ENCODE peak calls at places on chromosome 13, in eight cellular contexts. T is fibroblast of lung, V is A549, W is GM06990, Q is astrocyte of the cerebellum, Y is osteocyte, X is heart right ventricle, M is AG10803. I is an unnamed sample.

GRCh38 chr13:101661839-101662238 is 209.4 kb downstream of the ITGBL1 start:
- DNase-seq in X (no peak), V (no peak), T (no peak), W (no peak), Q (no peak), M (no peak), Y (no peak), I (no peak)

GRCh38 chr13:32905063-32905863 is 111.0 kb upstream of the KL start:
- DNase-seq in Y (no peak), X (no peak), Q (no peak), W (peak), V (no peak), T (no peak), M (peak), I (no peak)

GRCh38 chr13:31909889-31910551 is 121.6 kb upstream of the FRY start:
- DNase-seq in V (peak), M (peak), W (no peak), Q (peak), T (peak), X (peak), Y (no peak), I (no peak)

GRCh38 chr13:22562116-22562515 is 618.7 kb upstream of the SGCG start:
- DNase-seq in T (no peak), V (no peak), Q (no peak), Y (no peak), W (no peak), M (no peak), X (no peak), I (no peak)

GRCh38 chr13:39490136-39490535 is 112.9 kb downstream of the LHFPL6 start:
- DNase-seq in X (no peak), M (no peak), W (no peak), V (no peak), Q (no peak), T (no peak), Y (no peak), I (no peak)

GRCh38 chr13:113405481-113406300 is 41.8 kb upstream of the GRTP1 start:
- DNase-seq in T (peak), W (no peak), Q (no peak), V (no peak), X (no peak), M (no peak), Y (no peak), I (peak)

GRCh38 chr13:39038569-39038898 is 278 bp downstream of the NHLRC3 start:
- DNase-seq in X (no peak), Q (no peak), Y (no peak), T (no peak), W (no peak), M (peak), V (peak), I (no peak)

GRCh38 chr13:110408286-110408685 is 101.2 kb downstream of the COL4A2 start:
- DNase-seq in T (no peak), Q (no peak), X (no peak), M (no peak), V (no peak), Y (no peak), W (no peak), I (no peak)

GRCh38 chr13:28679628-28680027 is 20.7 kb downstream of the POMP start:
- DNase-seq in M (peak), W (no peak), X (no peak), Q (no peak), T (peak), Y (no peak), V (no peak), I (no peak)

GRCh38 chr13:77767413-77767812 is 69.9 kb downstream of the SLAIN1 start:
- DNase-seq in X (no peak), M (no peak), W (no peak), V (no peak), Y (no peak), T (no peak), Q (no peak), I (no peak)

GRCh38 chr13:43939149-43939548 is 59.4 kb downstream of the LACC1 start:
- DNase-seq in T (no peak), Q (no peak), W (no peak), V (no peak), Y (no peak), X (no peak), M (no peak), I (no peak)

GRCh38 chr13:29154390-29154789 is 334.3 kb downstream of the MTUS2 start:
- DNase-seq in W (no peak), Y (no peak), M (peak), X (no peak), T (no peak), Q (no peak), V (no peak), I (no peak)

GRCh38 chr13:35995136-35995535 is 136.0 kb downstream of the DCLK1 start:
- DNase-seq in T (peak), X (no peak), Y (no peak), W (no peak), V (no peak), M (peak), Q (no peak), I (no peak)

GRCh38 chr13:40617801-40618356 is 48.6 kb downstream of the FOXO1 start:
- DNase-seq in Q (no peak), W (no peak), M (no peak), T (no peak), X (no peak), V (no peak), Y (no peak), I (no peak)

GRCh38 chr13:108276060-108276459 is 6.5 kb downstream of the TNFSF13B start:
- DNase-seq in V (no peak), T (peak), Q (no peak), Y (no peak), W (no peak), X (peak), M (no peak), I (no peak)

GRCh38 chr13:47679391-47679790 is 321.7 kb downstream of the SUCLA2 start:
- DNase-seq in Y (no peak), X (no peak), V (no peak), W (no peak), M (peak), Q (peak), T (peak), I (no peak)

GRCh38 chr13:28582225-28582891 is 76.6 kb upstream of the POMP start:
- DNase-seq in Q (no peak), V (no peak), W (no peak), Y (no peak), X (no peak), T (peak), M (no peak), I (no peak)

GRCh38 chr13:24032252-24032651 is 128.3 kb upstream of the SPATA13 start:
- DNase-seq in W (no peak), V (no peak), T (peak), M (peak), Q (peak), Y (no peak), X (no peak), I (no peak)

GRCh38 chr13:21124853-21125252 is 51.5 kb downstream of the SKA3 start:
- DNase-seq in W (no peak), V (peak), Q (no peak), Y (peak), T (peak), X (no peak), M (peak), I (peak)

GRCh38 chr13:68023838-68024581 is 793.9 kb upstream of the PCDH9 start:
- DNase-seq in T (no peak), W (no peak), Y (no peak), Q (no peak), V (no peak), X (no peak), M (no peak), I (no peak)

GRCh38 chr13:111156421-111156820 is 41.3 kb downstream of the ARHGEF7 start:
- DNase-seq in X (no peak), Q (no peak), W (no peak), V (no peak), T (no peak), Y (no peak), M (peak), I (no peak)

GRCh38 chr13:99335603-99336002 is 28.4 kb upstream of the GPR183 start:
- DNase-seq in W (no peak), Y (no peak), V (no peak), T (no peak), X (no peak), Q (no peak), M (no peak), I (no peak)
- TF ChIP-seq CTCF in W (no peak), Y (no peak), V (no peak), T (no peak), X (no peak), Q (no peak), M (no peak), I (no peak)

DNA sequence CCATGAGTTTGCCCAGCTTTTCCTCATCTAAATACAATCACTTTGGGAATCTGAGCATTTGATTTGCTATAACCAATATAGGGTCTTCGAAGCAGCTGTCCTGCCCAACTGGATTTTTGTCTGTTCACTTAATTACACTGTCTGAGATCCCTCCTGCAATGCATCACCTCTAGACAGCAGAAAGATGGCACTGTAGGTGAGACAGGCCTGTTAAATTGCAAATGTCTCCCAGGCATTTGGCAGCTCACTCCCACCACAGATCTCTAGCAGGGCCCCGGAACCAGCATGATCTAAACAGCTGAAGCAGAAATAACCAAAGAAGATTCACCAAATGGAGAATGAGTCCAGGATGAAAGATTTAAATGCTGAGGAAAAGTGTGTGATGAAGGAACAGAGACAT is 41.9 kb upstream of the SERPINE3 start:
- DNase-seq in Q (no peak), Y (no peak), T (no peak), M (no peak), W (no peak), X (no peak), V (no peak), I (no peak)
- TF ChIP-seq CTCF in Q (no peak), Y (no peak), T (no peak), M (no peak), W (peak), X (no peak), V (no peak), I (no peak)

GRCh38 chr13:75226092-75226491 is 255.9 kb downstream of the TBC1D4 start:
- DNase-seq in X (no peak), M (no peak), Y (no peak), W (no peak), T (no peak), V (no peak), Q (no peak), I (no peak)
- TF ChIP-seq CTCF in X (no peak), M (no peak), Y (no peak), W (no peak), T (no peak), V (no peak), Q (no peak), I (no peak)

GRCh38 chr13:49549289-49549688 is 36.1 kb downstream of the RCBTB1 start:
- DNase-seq in M (no peak), Y (no peak), Q (no peak), T (no peak), V (no peak), W (no peak), X (no peak), I (no peak)
- TF ChIP-seq CTCF in M (no peak), Y (no peak), Q (peak), T (no peak), V (no peak), W (no peak), X (no peak), I (no peak)

GRCh38 chr13:57629821-57630235 is 1.7 kb upstream of the PCDH17 start:
- DNase-seq in Q (peak), M (peak), T (peak), X (peak), W (peak), Y (peak), V (peak), I (peak)

GRCh38 chr13:57624565-57625435 is 6.7 kb upstream of the PCDH17 start:
- DNase-seq in T (peak), V (peak), W (no peak), M (peak), Y (no peak), X (peak), Q (peak), I (no peak)

GRCh38 chr13:57629391-57629804 is 2.1 kb upstream of the PCDH17 start:
- DNase-seq in V (no peak), Y (no peak), M (no peak), X (peak), Q (no peak), T (peak), W (no peak), I (no peak)

GRCh38 chr13:57630661-57631606 is 610 bp upstream of the PCDH17 start:
- DNase-seq in M (no peak), T (peak), W (no peak), V (no peak), Y (no peak), X (peak), Q (peak), I (no peak)

GRCh38 chr13:57627663-57628062 is 3.9 kb upstream of the PCDH17 start:
- DNase-seq in X (no peak), Q (no peak), W (no peak), M (peak), T (peak), Y (no peak), V (peak), I (no peak)
- TF ChIP-seq CTCF in X (peak), Q (peak), W (peak), M (peak), T (peak), Y (peak), V (peak), I (peak)

DNA sequence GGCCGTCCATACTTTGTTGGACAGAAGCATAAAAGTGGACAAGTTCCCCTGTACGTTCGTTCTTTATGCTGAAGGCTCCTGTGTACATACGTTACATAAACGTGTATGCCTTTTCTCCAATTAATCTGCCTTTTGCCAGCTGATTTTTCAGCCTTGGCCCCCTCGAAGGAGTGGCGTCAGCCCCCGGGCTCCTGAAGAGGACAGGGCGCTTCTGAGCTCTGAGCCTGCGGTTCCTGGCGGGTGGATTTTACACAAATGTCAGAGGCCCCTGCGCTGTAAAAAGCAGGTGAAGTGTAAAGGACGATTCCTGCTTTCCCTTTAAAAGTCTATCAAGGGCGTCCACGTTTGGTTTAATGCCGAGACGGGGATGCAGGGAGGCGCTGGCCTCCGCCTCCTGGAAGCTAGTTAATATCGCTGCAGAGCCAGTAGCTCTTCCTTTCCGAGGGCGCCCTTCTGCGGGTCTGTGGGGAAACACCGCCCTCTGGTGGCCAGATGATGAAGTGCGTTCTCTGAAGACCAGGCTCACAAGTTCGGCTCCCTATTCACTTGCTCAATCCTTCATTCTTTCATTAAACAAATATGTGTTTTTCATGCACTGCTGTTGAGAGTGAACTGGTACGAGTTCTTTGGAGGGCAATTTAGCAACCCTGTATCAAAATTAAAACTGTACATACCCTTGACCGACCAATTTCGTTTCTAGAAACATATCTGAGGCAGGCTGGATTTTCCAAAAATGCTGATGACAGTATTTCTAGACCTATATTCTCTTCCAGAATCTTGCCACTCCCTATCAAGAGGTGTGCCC is 62.0 kb downstream of the GPR12 start:
- DNase-seq in T (peak), W (peak), Y (peak), Q (peak), V (peak), M (peak), X (peak), I (peak)
- TF ChIP-seq CTCF in T (peak), W (peak), Y (peak), Q (peak), V (peak), M (peak), X (peak), I (peak)